ENCODE peak calls at places on chromosomes 12 and 14, in four cellular contexts. V is colonic mucosa; K is activated CD4-positive, alpha-beta T cell treated with anti-CD3 and anti-CD28 coated beads, Interleukin-2, amount 50 U/mL, for 24 hours; Q is retinal pigment epithelial cell. S is an unnamed sample.

GRCh38 chr14:65179918-65180724 is 77.8 kb upstream of the MAX start:
- DNase-seq in Q (peak), K (peak), V (peak), S (peak)

GRCh38 chr12:91766454-91766853 is 379.2 kb downstream of the BTG1 start:
- DNase-seq in Q (no peak), K (no peak), V (no peak), S (no peak)

GRCh38 chr12:22684526-22685118 is 59.7 kb downstream of the ETNK1 start:
- DNase-seq in V (no peak), Q (no peak), K (peak), S (no peak)

GRCh38 chr12:100564090-100564489 is 9.4 kb upstream of the GAS2L3 start:
- DNase-seq in V (no peak), Q (no peak), K (no peak), S (no peak)

GRCh38 chr12:69042970-69043369 is 110.0 kb upstream of the CPM start:
- DNase-seq in K (no peak), Q (no peak), V (no peak), S (no peak)

GRCh38 chr12:46657416-46658411 is 168.1 kb downstream of the SLC38A4 start:
- DNase-seq in V (no peak), K (no peak), Q (no peak), S (no peak)

GRCh38 chr14:92937229-92937937 is 14.4 kb downstream of the CHGA start:
- DNase-seq in Q (no peak), K (no peak), V (peak), S (no peak)

GRCh38 chr12:89710873-89711179 is 2.2 kb upstream of the ATP2B1 start:
- DNase-seq in V (no peak), K (no peak), Q (no peak), S (no peak)

GRCh38 chr12:69648476-69648875 is 37.8 kb upstream of the LRRC10 start:
- DNase-seq in V (no peak), K (no peak), Q (no peak), S (peak)

GRCh38 chr12:116609715-116610114 is 50.5 kb downstream of the MAP1LC3B2 start:
- DNase-seq in K (no peak), Q (no peak), V (peak), S (no peak)

GRCh38 chr14:92944976-92945375 is 22.0 kb downstream of the CHGA start:
- DNase-seq in K (no peak), V (no peak), Q (no peak), S (no peak)